ENCODE peak calls at places on chromosomes 4 and X, in four cellular contexts. One of them, this sample, is unnamed.
A peak's percentile ranks its signal among the peaks of the same experiment; 100 is the strongest.

GRCh38 chrX:119899125-119899524 is 3.4 kb downstream of the AKAP14 start:
- DNase-seq in tibial nerve: no peak
- DNase-seq in heart left ventricle: no peak
- DNase-seq in suprapubic skin: no peak
- DNase-seq in this sample: no peak

GRCh38 chrX:39946822-39947221 is 150.9 kb downstream of the BCOR start:
- DNase-seq in tibial nerve: no peak
- DNase-seq in heart left ventricle: no peak
- DNase-seq in suprapubic skin: no peak
- DNase-seq in this sample: no peak

GRCh38 chrX:55758033-55758432 is 40.5 kb downstream of the RRAGB start:
- DNase-seq in tibial nerve: no peak
- DNase-seq in heart left ventricle: no peak
- DNase-seq in suprapubic skin: no peak
- DNase-seq in this sample: no peak

GRCh38 chr4:107468812-107469211 is 251.2 kb downstream of the PAPSS1 start:
- DNase-seq in tibial nerve: no peak
- DNase-seq in heart left ventricle: no peak
- DNase-seq in suprapubic skin: no peak
- DNase-seq in this sample: no peak

GRCh38 chr4:152190907-152191306 is 345.0 kb downstream of the FBXW7 start:
- DNase-seq in tibial nerve: no peak
- DNase-seq in heart left ventricle: no peak
- DNase-seq in suprapubic skin: no peak
- DNase-seq in this sample: no peak

GRCh38 chrX:9467181-9467580 is 2.3 kb downstream of the TBL1X start:
- DNase-seq in tibial nerve: no peak
- DNase-seq in heart left ventricle: no peak
- DNase-seq in suprapubic skin: no peak
- DNase-seq in this sample: no peak

GRCh38 chr4:1521821-1522361 is 115.6 kb upstream of the NKX1-1 start:
- DNase-seq in tibial nerve: no peak
- DNase-seq in heart left ventricle: no peak
- DNase-seq in suprapubic skin: peak; percentile 37
- DNase-seq in this sample: peak; percentile 20

GRCh38 chrX:55451626-55451989 is 319 bp upstream of the MAGEH1 start:
- DNase-seq in tibial nerve: no peak
- DNase-seq in heart left ventricle: no peak
- DNase-seq in suprapubic skin: no peak
- DNase-seq in this sample: no peak

GRCh38 chrX:103275947-103276567 is 493 bp downstream of the TCEAL5 start:
- DNase-seq in tibial nerve: no peak
- DNase-seq in heart left ventricle: no peak
- DNase-seq in suprapubic skin: no peak
- DNase-seq in this sample: no peak

GRCh38 chr4:173288296-173288695 is 45.9 kb downstream of the HMGB2 start:
- DNase-seq in tibial nerve: peak; percentile 41
- DNase-seq in heart left ventricle: peak; percentile 70
- DNase-seq in suprapubic skin: no peak
- DNase-seq in this sample: no peak

GRCh38 chr4:73127839-73128448 is 58.4 kb upstream of the COX18 start:
- DNase-seq in tibial nerve: no peak
- DNase-seq in heart left ventricle: no peak
- DNase-seq in suprapubic skin: no peak
- DNase-seq in this sample: no peak

GRCh38 chr4:188484256-188484655 is 345.0 kb downstream of the TRIML1 start:
- DNase-seq in tibial nerve: no peak
- DNase-seq in heart left ventricle: no peak
- DNase-seq in suprapubic skin: no peak
- DNase-seq in this sample: no peak

GRCh38 chr4:129218355-129218754 is 122.4 kb downstream of the C4orf33 start:
- DNase-seq in tibial nerve: no peak
- DNase-seq in heart left ventricle: no peak
- DNase-seq in suprapubic skin: no peak
- DNase-seq in this sample: no peak

GRCh38 chr4:5710065-5710961 is 688 bp upstream of the EVC start:
- DNase-seq in tibial nerve: no peak
- DNase-seq in heart left ventricle: no peak
- DNase-seq in suprapubic skin: no peak
- DNase-seq in this sample: no peak

GRCh38 chr4:122583906-122584305 is 37.0 kb downstream of the IL21 start:
- DNase-seq in tibial nerve: no peak
- DNase-seq in heart left ventricle: no peak
- DNase-seq in suprapubic skin: no peak
- DNase-seq in this sample: no peak

GRCh38 chr4:89906787-89907521 is 12.3 kb downstream of the MMRN1 start:
- DNase-seq in tibial nerve: no peak
- DNase-seq in heart left ventricle: no peak
- DNase-seq in suprapubic skin: no peak
- DNase-seq in this sample: no peak

GRCh38 chr4:39228377-39228776 is 46.0 kb downstream of the WDR19 start:
- DNase-seq in tibial nerve: no peak
- DNase-seq in heart left ventricle: no peak
- DNase-seq in suprapubic skin: no peak
- DNase-seq in this sample: no peak

GRCh38 chr4:123361195-123361861 is 35.3 kb upstream of the SPRY1 start:
- DNase-seq in tibial nerve: no peak
- DNase-seq in heart left ventricle: no peak
- DNase-seq in suprapubic skin: no peak
- DNase-seq in this sample: no peak

GRCh38 chr4:172850838-172851237 is 317.8 kb upstream of the GALNT7 start:
- DNase-seq in tibial nerve: no peak
- DNase-seq in heart left ventricle: no peak
- DNase-seq in suprapubic skin: no peak
- DNase-seq in this sample: no peak

GRCh38 chrX:2351321-2351720 is 149.5 kb downstream of the DHRSX start:
- DNase-seq in tibial nerve: no peak
- DNase-seq in heart left ventricle: no peak
- DNase-seq in suprapubic skin: no peak
- DNase-seq in this sample: no peak

GRCh38 chr4:185464184-185464583 is 7.3 kb downstream of the CCDC110 start:
- DNase-seq in tibial nerve: no peak
- DNase-seq in heart left ventricle: no peak
- DNase-seq in suprapubic skin: no peak
- DNase-seq in this sample: no peak

GRCh38 chrX:34350552-34350951 is 218.4 kb upstream of the FAM47A start:
- DNase-seq in tibial nerve: no peak
- DNase-seq in heart left ventricle: no peak
- DNase-seq in suprapubic skin: no peak
- DNase-seq in this sample: no peak

GRCh38 chr4:92251711-92252110 is 52.1 kb upstream of the GRID2 start:
- DNase-seq in tibial nerve: no peak
- DNase-seq in heart left ventricle: no peak
- DNase-seq in suprapubic skin: no peak
- DNase-seq in this sample: no peak

GRCh38 chrX:84469226-84469625 is 33.0 kb downstream of the HDX start:
- DNase-seq in tibial nerve: no peak
- DNase-seq in heart left ventricle: no peak
- DNase-seq in suprapubic skin: no peak
- DNase-seq in this sample: no peak

GRCh38 chr4:158090323-158090722 is 82.5 kb downstream of the GASK1B start:
- DNase-seq in tibial nerve: no peak
- DNase-seq in heart left ventricle: no peak
- DNase-seq in suprapubic skin: no peak
- DNase-seq in this sample: no peak

GRCh38 chr4:22877653-22878052 is 184.9 kb downstream of the GBA3 start:
- DNase-seq in tibial nerve: no peak
- DNase-seq in heart left ventricle: no peak
- DNase-seq in suprapubic skin: no peak
- DNase-seq in this sample: no peak

GRCh38 chrX:78066110-78066509 is 37.9 kb upstream of the PGK1 start:
- DNase-seq in tibial nerve: no peak
- DNase-seq in heart left ventricle: no peak
- DNase-seq in suprapubic skin: no peak
- DNase-seq in this sample: no peak

GRCh38 chr4:8913858-8914460 is 42.3 kb upstream of the HMX1 start:
- DNase-seq in tibial nerve: no peak
- DNase-seq in heart left ventricle: no peak
- DNase-seq in suprapubic skin: peak; percentile 22
- DNase-seq in this sample: no peak

GRCh38 chr4:148141536-148141935 is 300.7 kb downstream of the NR3C2 start:
- DNase-seq in tibial nerve: no peak
- DNase-seq in heart left ventricle: no peak
- DNase-seq in suprapubic skin: no peak
- DNase-seq in this sample: no peak

GRCh38 chr4:139315221-139315675 is 13.0 kb upstream of the NDUFC1 start:
- DNase-seq in tibial nerve: no peak
- DNase-seq in heart left ventricle: no peak
- DNase-seq in suprapubic skin: no peak
- DNase-seq in this sample: no peak

GRCh38 chr4:110196871-110197420 is 1.5 kb downstream of the ELOVL6 start:
- DNase-seq in tibial nerve: peak; percentile 15
- DNase-seq in heart left ventricle: peak; percentile 48
- DNase-seq in suprapubic skin: peak; percentile 72
- DNase-seq in this sample: no peak

GRCh38 chr4:6773106-6773505 is 9.4 kb upstream of the KIAA0232 start:
- DNase-seq in tibial nerve: no peak
- DNase-seq in heart left ventricle: no peak
- DNase-seq in suprapubic skin: no peak
- DNase-seq in this sample: no peak

GRCh38 chr4:185773419-185773818 is 38.6 kb downstream of the SORBS2 start:
- DNase-seq in tibial nerve: no peak
- DNase-seq in heart left ventricle: peak; percentile 57
- DNase-seq in suprapubic skin: no peak
- DNase-seq in this sample: peak; percentile 67

GRCh38 chr4:3486556-3487270 is 23.6 kb downstream of the DOK7 start:
- DNase-seq in tibial nerve: no peak
- DNase-seq in heart left ventricle: no peak
- DNase-seq in suprapubic skin: no peak
- DNase-seq in this sample: no peak

GRCh38 chrX:94854251-94854650 is 1180.2 kb downstream of the FAM133A start:
- DNase-seq in tibial nerve: no peak
- DNase-seq in heart left ventricle: no peak
- DNase-seq in suprapubic skin: no peak
- DNase-seq in this sample: no peak

GRCh38 chr4:170089743-170090666 is at the start of gene AADAT:
- DNase-seq in tibial nerve: peak; percentile 42
- DNase-seq in heart left ventricle: peak; percentile 75
- DNase-seq in suprapubic skin: peak; percentile 76
- DNase-seq in this sample: peak; percentile 82

GRCh38 chr4:113943863-113944262 is 35.6 kb downstream of the ARSJ start:
- DNase-seq in tibial nerve: no peak
- DNase-seq in heart left ventricle: no peak
- DNase-seq in suprapubic skin: no peak
- DNase-seq in this sample: no peak
- H3K9me3 ChIP-seq in tibial nerve: no peaks in the 10 kb centered on the region
- H3K9me3 ChIP-seq in heart left ventricle: no peaks in the 10 kb centered on the region
- H3K9me3 ChIP-seq in suprapubic skin: no peaks in the 10 kb centered on the region
- H3K9me3 ChIP-seq in this sample: no peaks in the 10 kb centered on the region

GRCh38 chrX:13685126-13685763 is 3.7 kb upstream of the RAB9A start:
- DNase-seq in tibial nerve: no peak
- DNase-seq in heart left ventricle: no peak
- DNase-seq in suprapubic skin: no peak
- DNase-seq in this sample: no peak
- H3K27me3 ChIP-seq in tibial nerve: peaks cover 5% of the 10 kb centered on the region
- H3K27me3 ChIP-seq in heart left ventricle: peaks cover 4% of the 10 kb centered on the region
- H3K27me3 ChIP-seq in suprapubic skin: no peaks in the 10 kb centered on the region
- H3K27me3 ChIP-seq in this sample: no peaks in the 10 kb centered on the region

GRCh38 chr4:12244949-12245348 is 816.3 kb upstream of the HS3ST1 start:
- DNase-seq in tibial nerve: no peak
- DNase-seq in heart left ventricle: no peak
- DNase-seq in suprapubic skin: no peak
- DNase-seq in this sample: no peak
- H3K9me3 ChIP-seq in tibial nerve: no peaks in the 10 kb centered on the region
- H3K9me3 ChIP-seq in heart left ventricle: no peaks in the 10 kb centered on the region
- H3K9me3 ChIP-seq in suprapubic skin: peaks cover 3% of the 10 kb centered on the region
- H3K9me3 ChIP-seq in this sample: no peaks in the 10 kb centered on the region

DNA sequence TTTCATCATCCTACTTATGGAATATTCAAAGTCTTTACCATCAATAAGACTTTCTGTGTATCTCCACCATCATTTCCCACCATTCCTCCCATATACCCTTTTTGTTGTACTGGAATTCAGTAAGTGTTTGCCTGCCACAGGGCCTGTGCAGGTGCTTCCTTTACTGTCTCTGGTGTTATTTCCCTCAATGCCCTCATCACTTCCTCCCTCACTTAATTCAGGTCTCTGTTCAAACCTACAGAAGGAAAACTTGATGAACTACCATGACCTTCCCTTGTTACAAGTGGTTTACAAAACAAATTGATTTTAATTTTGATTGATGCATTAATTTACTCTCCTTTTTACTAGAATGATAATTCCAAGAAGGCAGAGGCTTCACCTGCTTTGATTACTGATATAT is 159.5 kb upstream of the FAT4 start:
- DNase-seq in tibial nerve: no peak
- DNase-seq in heart left ventricle: no peak
- DNase-seq in suprapubic skin: no peak
- DNase-seq in this sample: no peak
- H3K27me3 ChIP-seq in tibial nerve: no peaks in the 10 kb centered on the region
- H3K27me3 ChIP-seq in heart left ventricle: no peaks in the 10 kb centered on the region
- H3K27me3 ChIP-seq in suprapubic skin: no peaks in the 10 kb centered on the region
- H3K27me3 ChIP-seq in this sample: no peaks in the 10 kb centered on the region

GRCh38 chrX:153526040-153526439 is 8.6 kb downstream of the ATP2B3 start:
- DNase-seq in tibial nerve: no peak
- DNase-seq in heart left ventricle: no peak
- DNase-seq in suprapubic skin: no peak
- DNase-seq in this sample: no peak

GRCh38 chrX:153524234-153524633 is 6.8 kb downstream of the ATP2B3 start:
- DNase-seq in tibial nerve: no peak
- DNase-seq in heart left ventricle: no peak
- DNase-seq in suprapubic skin: no peak
- DNase-seq in this sample: no peak

GRCh38 chrX:153523269-153523668 is 5.8 kb downstream of the ATP2B3 start:
- DNase-seq in tibial nerve: no peak
- DNase-seq in heart left ventricle: no peak
- DNase-seq in suprapubic skin: no peak
- DNase-seq in this sample: no peak

GRCh38 chrX:153526801-153527599 is 9.6 kb downstream of the ATP2B3 start:
- DNase-seq in tibial nerve: no peak
- DNase-seq in heart left ventricle: no peak
- DNase-seq in suprapubic skin: no peak
- DNase-seq in this sample: no peak

DNA sequence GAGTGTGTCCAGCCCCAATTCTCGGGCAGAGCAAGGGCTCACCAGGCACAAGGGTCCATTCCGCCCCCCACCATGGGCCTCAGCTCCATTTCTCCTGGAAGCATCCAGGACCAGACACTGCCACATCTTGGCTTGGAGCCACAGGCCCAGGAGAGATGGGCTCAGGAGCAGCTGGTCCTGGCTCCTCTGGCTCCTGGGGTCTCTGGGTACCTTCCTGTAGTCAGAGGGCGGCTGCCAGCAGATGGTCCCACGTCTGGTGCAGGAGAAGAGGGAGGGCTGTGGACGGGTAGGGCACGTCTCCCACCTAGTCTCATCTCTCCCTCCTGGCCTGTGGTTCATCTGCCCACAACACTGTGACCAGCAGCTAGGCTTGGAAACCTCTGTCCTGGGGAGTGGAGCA is 8.0 kb downstream of the ATP2B3 start:
- DNase-seq in tibial nerve: no peak
- DNase-seq in heart left ventricle: no peak
- DNase-seq in suprapubic skin: no peak
- DNase-seq in this sample: no peak
- H3K9me3 ChIP-seq in tibial nerve: no peaks in the 10 kb centered on the region
- H3K9me3 ChIP-seq in heart left ventricle: no peaks in the 10 kb centered on the region
- H3K9me3 ChIP-seq in suprapubic skin: no peaks in the 10 kb centered on the region
- H3K9me3 ChIP-seq in this sample: no peaks in the 10 kb centered on the region

This sample was measured in lower lobe of right lung.